ENCODE peak calls at places on chromosomes 4 and X, in ten cellular contexts. M is fibroblast of lung, I is OCI-LY7, A is Caco-2, R is astrocyte of the spinal cord, D is choroid plexus epithelial cell, N is HFF-Myc, X is stomach, L is spleen, J is cardiac muscle cell. P is an unnamed sample.

GRCh38 chr4:121799208-121799823 is 1.8 kb upstream of the EXOSC9 start:
- DNase-seq in X (no peak), J (no peak), A (no peak), D (no peak), N (no peak), L (no peak), M (no peak), R (no peak), I (no peak), P (no peak)

GRCh38 chrX:35288657-35289056 is 346.1 kb downstream of the FAM47B start:
- DNase-seq in R (no peak), X (no peak), N (no peak), L (no peak), M (no peak), J (no peak), I (no peak), D (no peak), A (no peak), P (no peak)

GRCh38 chrX:378443-378842 is 8.3 kb downstream of the PPP2R3B start:
- DNase-seq in X (no peak), N (no peak), I (peak), L (peak), M (no peak), J (peak), D (no peak), A (no peak), R (no peak), P (no peak)

GRCh38 chrX:32749075-32749474 is 462.3 kb downstream of the DMD start:
- DNase-seq in I (no peak), X (no peak), D (peak), A (no peak), R (no peak), L (no peak), M (no peak), J (no peak), N (no peak), P (no peak)

GRCh38 chrX:14027031-14027430 is 2.7 kb downstream of the GEMIN8 start:
- DNase-seq in D (peak), J (no peak), L (no peak), M (peak), X (no peak), I (peak), R (peak), N (no peak), A (no peak), P (peak)

GRCh38 chr4:66404149-66404548 is 733.9 kb upstream of the EPHA5 start:
- DNase-seq in N (no peak), A (no peak), M (peak), X (no peak), D (peak), R (no peak), J (no peak), L (no peak), I (no peak), P (no peak)

GRCh38 chrX:133185938-133186337 is 32.2 kb downstream of the TFDP3 start:
- DNase-seq in I (no peak), L (no peak), R (no peak), J (no peak), N (no peak), M (no peak), X (no peak), A (no peak), D (no peak), P (no peak)

GRCh38 chr4:41661447-41662076 is 87.0 kb downstream of the PHOX2B start:
- DNase-seq in N (peak), J (peak), D (peak), R (peak), I (peak), M (peak), X (peak), L (no peak), A (peak), P (peak)

GRCh38 chr4:157052429-157053040 is 23.4 kb upstream of the GLRB start:
- DNase-seq in I (no peak), L (no peak), D (peak), J (no peak), A (no peak), X (no peak), M (peak), R (no peak), N (no peak), P (no peak)

GRCh38 chrX:137031517-137032377 is 2.0 kb downstream of the GPR101 start:
- DNase-seq in A (no peak), I (no peak), X (no peak), J (peak), L (no peak), M (peak), R (peak), N (peak), D (peak), P (peak)

GRCh38 chrX:3184176-3184930 is 143.1 kb downstream of the ARSF start:
- DNase-seq in M (peak), R (peak), L (no peak), N (peak), I (no peak), J (no peak), D (peak), A (no peak), X (no peak), P (no peak)

GRCh38 chrX:56788229-56788628 is 59.2 kb downstream of the NBDY start:
- DNase-seq in J (no peak), D (no peak), I (no peak), R (no peak), X (peak), N (no peak), L (peak), A (no peak), M (no peak), P (no peak)

GRCh38 chr4:184275766-184276165 is 58.1 kb upstream of the ENPP6 start:
- DNase-seq in A (no peak), N (no peak), M (no peak), R (no peak), L (no peak), I (no peak), D (no peak), J (no peak), X (peak), P (no peak)

GRCh38 chr4:101835121-101835904 is 44.8 kb downstream of the BANK1 start:
- DNase-seq in J (peak), I (no peak), L (no peak), X (no peak), M (peak), R (peak), D (peak), N (no peak), A (no peak), P (peak)

GRCh38 chr4:3372933-3373465 is 68.8 kb upstream of the HGFAC start:
- DNase-seq in D (no peak), L (peak), J (no peak), M (peak), I (no peak), A (no peak), N (no peak), X (peak), R (peak), P (peak)

GRCh38 chrX:134999469-134999868 is 8.7 kb downstream of the SMIM10 start:
- DNase-seq in N (no peak), L (no peak), D (peak), I (peak), J (peak), M (peak), X (no peak), R (peak), A (peak), P (no peak)

GRCh38 chr4:123977623-123978022 is 581.0 kb downstream of the SPRY1 start:
- DNase-seq in D (no peak), M (peak), A (no peak), J (no peak), X (no peak), I (no peak), R (no peak), L (no peak), N (no peak), P (no peak)

GRCh38 chrX:1535241-1536041 is 1.5 kb downstream of the P2RY8 start:
- DNase-seq in A (no peak), X (no peak), L (peak), I (peak), M (no peak), J (no peak), N (no peak), R (no peak), D (no peak), P (no peak)

GRCh38 chr4:150769235-150769634 is 187.3 kb downstream of the MAB21L2 start:
- DNase-seq in L (no peak), X (no peak), I (no peak), A (no peak), D (peak), J (no peak), N (peak), R (peak), M (peak), P (no peak)

GRCh38 chr4:152828122-152828521 is 48.4 kb downstream of the ARFIP1 start:
- DNase-seq in D (peak), N (no peak), J (no peak), I (no peak), M (no peak), X (no peak), L (no peak), R (no peak), A (no peak), P (no peak)

GRCh38 chrX:121254336-121254735 is 206.9 kb downstream of the GLUD2 start:
- DNase-seq in J (no peak), I (no peak), R (no peak), N (no peak), X (no peak), D (peak), A (no peak), L (no peak), M (no peak), P (no peak)

DNA sequence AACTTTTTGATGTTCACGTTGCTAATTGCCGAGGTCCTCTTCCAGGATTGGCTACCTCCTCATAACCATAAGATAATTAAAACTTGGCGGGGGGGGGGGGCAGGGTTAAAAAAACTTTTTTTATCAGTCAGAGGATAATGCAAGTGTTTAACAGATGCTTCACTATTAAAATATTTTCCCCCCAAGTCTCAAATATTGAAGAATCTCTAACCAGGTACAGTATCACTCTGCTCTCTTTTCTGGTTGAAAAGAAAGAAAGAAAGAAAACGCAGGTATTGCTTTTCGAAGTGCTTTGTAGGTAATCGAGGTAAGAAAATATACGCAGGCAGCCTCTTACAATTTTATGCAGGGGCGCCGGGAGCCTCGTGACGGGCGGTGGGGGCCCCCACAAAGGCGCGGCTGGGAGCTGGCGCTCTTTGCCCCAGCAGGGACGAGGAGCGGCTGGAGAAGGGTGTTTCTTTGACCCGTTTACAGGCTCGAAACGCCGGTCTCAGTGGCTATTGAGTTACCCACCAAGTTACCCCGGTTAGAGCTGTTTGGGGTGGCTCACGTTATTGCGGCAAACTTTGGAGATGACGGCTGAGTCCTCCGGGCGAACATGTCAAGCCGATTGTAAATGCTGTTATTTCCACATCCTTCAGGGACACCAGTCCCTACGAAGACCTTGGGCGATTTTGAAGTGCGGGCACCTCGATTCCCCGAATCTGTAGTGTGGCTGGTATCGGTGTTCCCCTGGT is 465 bp upstream of the HAND2 start:
- DNase-seq in L (no peak), M (no peak), D (no peak), X (no peak), R (no peak), J (peak), A (no peak), N (no peak), I (no peak), P (no peak)
- H3K4me3 ChIP-seq in L (no peak), M (no peak), D (no peak), X (peak), R (no peak), J (peak), A (no peak), N (peak), I (no peak), P (no peak)

DNA sequence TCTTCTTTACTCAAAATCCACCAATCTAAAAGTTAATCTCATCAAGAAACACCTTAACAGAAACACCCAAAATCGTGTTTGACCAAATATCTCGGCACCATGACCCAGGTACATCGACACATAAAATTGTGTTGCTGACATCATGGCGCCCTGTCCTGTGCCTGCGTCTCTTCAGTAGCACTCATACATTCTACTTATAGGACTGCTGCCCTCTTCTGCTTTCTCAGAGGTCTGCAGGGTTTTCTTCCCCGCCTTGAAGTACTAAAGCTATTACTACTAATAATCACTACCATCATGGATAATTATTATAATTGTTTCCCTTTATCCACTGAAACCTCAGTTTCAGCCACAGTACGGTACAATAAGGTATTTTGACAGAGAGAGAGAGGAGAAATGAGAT is 1403.1 kb upstream of the TENM3 start:
- DNase-seq in D (peak), I (peak), X (no peak), J (no peak), A (peak), M (no peak), R (no peak), N (no peak), L (no peak), P (no peak)
- TF ChIP-seq CTCF in D (peak), I (no peak), X (no peak), J (no peak), A (peak), M (no peak), R (no peak), N (no peak), L (no peak), P (no peak)

GRCh38 chr4:146135941-146136340 is 39.6 kb upstream of the LSM6 start:
- DNase-seq in M (no peak), I (peak), X (no peak), R (no peak), D (no peak), L (no peak), J (no peak), N (no peak), A (no peak), P (no peak)
- H3K4me3 ChIP-seq in M (no peak), I (no peak), X (no peak), R (no peak), D (no peak), L (no peak), J (no peak), N (no peak), A (no peak), P (no peak)

GRCh38 chrX:96770315-96770714 is 85.7 kb downstream of the DIAPH2 start:
- DNase-seq in J (peak), I (peak), M (peak), N (no peak), L (no peak), A (peak), D (peak), R (peak), X (no peak), P (no peak)
- TF ChIP-seq CTCF in J (peak), I (peak), M (no peak), N (no peak), L (no peak), A (peak), D (peak), R (peak), X (peak), P (no peak)